ENCODE peak calls at places on chromosomes 7 and 10, in four cellular contexts. S is NCI-H1092, I is NCI-H1105, E is tibial nerve. R is an unnamed sample.

GRCh38 chr10:93080350-93081046 is 6.8 kb downstream of the CYP26A1 start:
- DNase-seq in S (no peak), I (no peak), E (peak), R (no peak)

GRCh38 chr10:56298941-56299340 is 62.1 kb downstream of the ZWINT start:
- DNase-seq in I (no peak), E (no peak), S (no peak), R (no peak)

GRCh38 chr10:84524435-84524834 is 196.0 kb downstream of the CCSER2 start:
- DNase-seq in I (no peak), S (no peak), E (no peak), R (no peak)

GRCh38 chr10:73881221-73881919 is 7.0 kb upstream of the CAMK2G start:
- DNase-seq in I (no peak), E (no peak), S (no peak), R (no peak)

GRCh38 chr10:77603529-77603927 is 34.1 kb downstream of the KCNMA1 start:
- DNase-seq in I (no peak), E (no peak), S (no peak), R (no peak)

GRCh38 chr7:134752006-134752760 is 27.3 kb upstream of the CALD1 start:
- DNase-seq in E (no peak), S (no peak), I (no peak), R (no peak)

GRCh38 chr10:61902448-61903183 is 1.1 kb downstream of the ARID5B start:
- DNase-seq in E (peak), S (no peak), I (no peak), R (no peak)

GRCh38 chr7:47488969-47489342 is 93.0 kb downstream of the TNS3 start:
- DNase-seq in I (no peak), E (no peak), S (no peak), R (no peak)

GRCh38 chr7:76233538-76234281 is 32.0 kb downstream of the SRRM3 start:
- DNase-seq in S (no peak), I (no peak), E (no peak), R (no peak)

GRCh38 chr7:76310102-76310957 is 7.9 kb downstream of the HSPB1 start:
- DNase-seq in S (peak), I (peak), E (no peak), R (no peak)

GRCh38 chr7:141731476-141732149 is 6.5 kb upstream of the SSBP1 start:
- DNase-seq in I (no peak), E (no peak), S (no peak), R (no peak)

GRCh38 chr7:21125297-21125696 is 302.6 kb upstream of the SP4 start:
- DNase-seq in I (no peak), S (no peak), E (no peak), R (no peak)

GRCh38 chr10:86943316-86944030 is 13.9 kb downstream of the MMRN2 start:
- DNase-seq in E (no peak), I (no peak), S (no peak), R (no peak)

GRCh38 chr10:113987805-113988204 is 55.9 kb upstream of the ADRB1 start:
- DNase-seq in E (peak), I (no peak), S (no peak), R (no peak)

GRCh38 chr10:2942937-2943336 is 124.4 kb upstream of the PFKP start:
- DNase-seq in E (no peak), I (no peak), S (no peak), R (no peak)

GRCh38 chr7:129827467-129827990 is 125.2 kb downstream of the UBE2H start:
- DNase-seq in S (no peak), E (no peak), I (no peak), R (no peak)

GRCh38 chr7:128830231-128831177 is at the start of gene FLNC:
- DNase-seq in S (no peak), I (peak), E (no peak), R (no peak)

GRCh38 chr7:127578036-127578684 is 7.2 kb downstream of the GCC1 start:
- DNase-seq in I (peak), S (no peak), E (no peak), R (no peak)

GRCh38 chr7:127957886-127958285 is 73.4 kb downstream of the LRRC4 start:
- DNase-seq in I (no peak), E (no peak), S (no peak), R (no peak)

GRCh38 chr10:17257466-17258321 is 29.7 kb downstream of the VIM start:
- DNase-seq in S (peak), E (peak), I (peak), R (no peak)

GRCh38 chr10:71086439-71087080 is 125.8 kb upstream of the UNC5B start:
- DNase-seq in I (no peak), S (no peak), E (no peak), R (no peak)

GRCh38 chr7:1848911-1849311 is 178.8 kb downstream of the ELFN1 start:
- DNase-seq in S (no peak), I (no peak), E (no peak), R (no peak)

GRCh38 chr7:41189866-41190265 is 513.0 kb downstream of the INHBA start:
- DNase-seq in E (no peak), S (no peak), I (no peak), R (peak)

GRCh38 chr7:154774303-154774702 is 228.6 kb downstream of the PAXIP1 start:
- DNase-seq in E (no peak), I (no peak), S (no peak), R (no peak)

GRCh38 chr10:43350139-43350538 is 21.3 kb upstream of the FXYD4 start:
- DNase-seq in I (no peak), S (no peak), E (no peak), R (no peak)

R was measured in GOT3.